ENCODE peak calls at places on chromosome 1, in seven cellular contexts. U, X, B, T, G, W and K are unnamed samples.

GRCh38 chr1:45018599-45019230 is 6.7 kb downstream of the UROD start:
- DNase-seq in T (peak; percentile 68), G (peak; percentile 76), W (peak; percentile 80), U (peak; percentile 77), X (peak; percentile 64), B (peak; percentile 72), K (peak; percentile 72)

GRCh38 chr1:172549621-172550280 is 16.8 kb downstream of the SUCO start:
- DNase-seq in W (peak; percentile 45), U (no peak), X (no peak), T (no peak), B (no peak), G (no peak), K (peak; percentile 32)

GRCh38 chr1:89659322-89660061 is 26.6 kb downstream of the LRRC8C start:
- DNase-seq in X (peak; percentile 10), U (no peak), B (no peak), T (no peak), W (no peak), G (no peak), K (no peak)

GRCh38 chr1:229208481-229208880 is 62.4 kb upstream of the RAB4A start:
- DNase-seq in T (no peak), W (no peak), U (no peak), X (no peak), B (no peak), G (no peak), K (peak; percentile 38)

GRCh38 chr1:61754545-61754944 is 12.3 kb downstream of the PATJ start:
- DNase-seq in B (no peak), T (no peak), U (no peak), G (no peak), W (no peak), X (no peak), K (no peak)

GRCh38 chr1:181390350-181391080 is 92.8 kb upstream of the CACNA1E start:
- DNase-seq in T (no peak), B (no peak), G (no peak), X (no peak), U (no peak), W (no peak), K (no peak)

GRCh38 chr1:20416706-20417105 is 69.3 kb downstream of the CAMK2N1 start:
- DNase-seq in X (no peak), U (no peak), T (no peak), B (no peak), W (no peak), G (no peak), K (no peak)

GRCh38 chr1:220272841-220273090 is 513 bp upstream of the RAB3GAP2 start:
- DNase-seq in T (no peak), W (no peak), X (no peak), U (no peak), B (no peak), G (no peak), K (no peak)

GRCh38 chr1:214276786-214277185 is 4.2 kb upstream of the SMYD2 start:
- DNase-seq in B (no peak), X (no peak), T (no peak), U (no peak), W (no peak), G (no peak), K (no peak)

GRCh38 chr1:4778056-4778455 is 123.6 kb downstream of the AJAP1 start:
- DNase-seq in U (peak; percentile 64), T (peak; percentile 25), B (peak; percentile 46), X (no peak), G (no peak), W (no peak), K (no peak)

GRCh38 chr1:114353233-114353632 is 157.8 kb downstream of the TRIM33 start:
- DNase-seq in U (peak; percentile 66), W (peak; percentile 88), X (peak; percentile 92), B (peak; percentile 5), T (peak; percentile 21), G (peak; percentile 66), K (peak; percentile 88)

GRCh38 chr1:100734716-100735115 is 15.2 kb downstream of the VCAM1 start:
- DNase-seq in U (no peak), T (no peak), B (no peak), G (no peak), W (no peak), X (peak; percentile 96), K (peak; percentile 82)

GRCh38 chr1:96236156-96236739 is 485.3 kb upstream of the PTBP2 start:
- DNase-seq in G (peak; percentile 47), U (peak; percentile 9), B (peak; percentile 39), T (peak; percentile 48), W (peak; percentile 86), X (peak; percentile 56), K (peak; percentile 87)

GRCh38 chr1:17622823-17623222 is 83.3 kb downstream of the ARHGEF10L start:
- DNase-seq in X (no peak), B (no peak), T (no peak), U (no peak), W (no peak), G (no peak), K (no peak)

GRCh38 chr1:28582248-28582615 is 9.8 kb upstream of the RAB42 start:
- DNase-seq in W (peak; percentile 54), B (no peak), U (no peak), X (peak; percentile 43), G (no peak), T (no peak), K (peak; percentile 54)

GRCh38 chr1:152752225-152752624 is 5.6 kb upstream of the KPRP start:
- DNase-seq in U (no peak), W (peak; percentile 1), B (no peak), X (peak; percentile 60), T (no peak), G (no peak), K (peak; percentile 0)

GRCh38 chr1:205012416-205013140 is 30.4 kb upstream of the CNTN2 start:
- DNase-seq in G (no peak), B (no peak), X (peak; percentile 16), W (no peak), T (no peak), U (no peak), K (no peak)

GRCh38 chr1:229156819-229157218 is 114.1 kb upstream of the RAB4A start:
- DNase-seq in B (no peak), X (no peak), U (no peak), G (no peak), T (peak; percentile 9), W (peak; percentile 25), K (peak; percentile 43)

GRCh38 chr1:24297852-24298232 is 21.3 kb upstream of the GRHL3 start:
- DNase-seq in U (no peak), G (no peak), T (no peak), X (no peak), B (no peak), W (no peak), K (no peak)

GRCh38 chr1:90716243-90716551 is 905 bp downstream of the BARHL2 start:
- DNase-seq in G (no peak), W (no peak), U (no peak), T (no peak), B (no peak), X (no peak), K (no peak)

GRCh38 chr1:90716552-90717355 is at the start of gene BARHL2:
- DNase-seq in G (no peak), X (no peak), B (no peak), U (no peak), W (no peak), T (no peak), K (no peak)

GRCh38 chr1:90718411-90719320 is 1.6 kb upstream of the BARHL2 start:
- DNase-seq in X (no peak), T (peak; percentile 50), U (no peak), G (no peak), B (no peak), W (no peak), K (no peak)

GRCh38 chr1:90717356-90717664 is 208 bp upstream of the BARHL2 start:
- DNase-seq in X (no peak), T (no peak), W (no peak), G (no peak), U (no peak), B (no peak), K (no peak)

DNA sequence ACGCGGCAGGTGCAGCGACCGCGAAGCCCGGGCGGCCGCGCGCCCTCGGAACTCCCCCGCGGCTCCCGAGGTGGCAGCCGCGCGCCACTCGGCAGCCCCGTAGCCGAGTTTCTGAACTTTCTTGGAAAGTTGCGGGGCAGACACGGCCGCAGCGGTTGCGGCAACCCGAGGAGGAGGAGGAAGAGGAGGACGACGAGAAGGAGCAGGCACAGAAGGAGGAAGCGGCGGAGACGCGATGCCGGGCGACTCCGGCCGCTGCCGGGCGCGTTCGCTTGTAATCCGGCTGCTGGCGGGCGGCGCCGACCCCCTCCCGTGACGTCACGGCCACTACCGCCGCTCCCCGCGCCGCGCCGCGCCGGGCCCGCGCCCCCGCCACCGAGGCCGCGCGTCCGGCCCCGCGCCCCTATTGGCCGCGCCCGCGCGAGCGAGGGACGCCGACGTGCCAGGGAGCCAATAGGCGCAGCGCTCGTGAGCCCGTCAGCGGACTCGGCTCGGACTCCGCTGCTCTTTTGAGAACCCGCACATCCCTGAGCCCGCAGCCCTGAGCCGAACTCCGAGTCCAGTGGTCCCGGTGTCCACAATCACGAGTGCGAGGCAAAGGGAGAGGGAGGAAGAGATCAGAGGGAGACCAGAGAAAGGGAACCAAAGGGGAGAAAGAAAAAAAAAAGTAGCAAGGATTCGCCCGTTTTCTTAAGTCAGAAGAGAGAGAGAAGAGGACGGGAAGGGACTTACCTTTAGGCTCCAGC is 736 bp upstream of the BARHL2 start:
- DNase-seq in U (peak; percentile 71), G (no peak), X (no peak), B (no peak), W (peak; percentile 9), T (peak; percentile 76), K (peak; percentile 35)
- H3K4me3 ChIP-seq in U (peak overlapping the region; percentile 42), G (no peak overlapping the region), X (no peak overlapping the region), B (no peak overlapping the region), W (peak overlapping the region; percentile 27), T (peak overlapping the region; percentile 62), K (peak overlapping the region; percentile 38)

GRCh38 chr1:30856260-30856790 is 52.2 kb downstream of the SDC3 start:
- DNase-seq in B (no peak), T (no peak), G (no peak), W (peak; percentile 50), X (peak; percentile 53), U (no peak), K (no peak)
- TF ChIP-seq CTCF in B (peak; percentile 20), T (no peak), G (no peak), W (no peak), X (no peak), U (no peak), K (no peak)

DNA sequence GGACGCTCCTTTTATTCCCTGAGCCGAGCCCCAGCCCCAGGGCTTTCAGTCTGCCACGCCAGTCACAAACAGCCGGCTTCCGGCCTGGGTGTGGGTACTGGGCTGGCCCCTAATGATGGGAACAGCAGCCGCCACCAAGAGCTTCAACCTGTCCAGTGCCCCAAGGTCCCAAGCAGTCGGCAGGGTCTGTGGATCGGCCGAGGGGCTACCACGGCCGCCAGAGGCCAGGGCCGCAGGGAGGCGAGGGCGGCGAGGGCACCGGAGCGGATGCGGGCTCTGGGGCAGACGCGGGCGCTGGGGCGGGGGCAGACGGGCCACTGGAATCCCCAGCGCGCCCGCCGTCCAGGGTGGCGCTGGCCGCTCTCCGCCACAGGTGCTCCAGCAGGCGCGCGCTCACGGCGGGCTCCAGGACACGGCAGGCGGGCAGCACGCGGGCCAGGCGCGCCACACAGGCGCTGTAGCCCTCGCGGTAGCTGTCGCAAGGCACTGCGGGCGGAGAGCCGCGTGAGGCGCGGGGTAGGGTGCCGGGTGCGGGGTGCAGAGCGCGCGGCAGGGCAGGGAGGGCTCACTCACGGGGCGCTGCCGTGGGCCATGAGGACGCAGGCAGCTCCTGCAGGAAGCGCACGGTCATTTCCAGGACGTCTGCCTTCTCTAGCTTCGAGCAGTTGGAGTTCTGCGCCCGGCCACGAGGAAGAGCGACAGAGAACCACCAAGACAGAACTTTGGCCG is 887 bp downstream of the HES2 start:
- DNase-seq in G (no peak), B (no peak), T (no peak), W (no peak), X (no peak), U (no peak), K (no peak)
- H3K4me3 ChIP-seq in G (no peak overlapping the region), B (no peak overlapping the region), T (no peak overlapping the region), W (no peak overlapping the region), X (no peak overlapping the region), U (no peak overlapping the region), K (no peak overlapping the region)

GRCh38 chr1:192807221-192807967 is 1.4 kb upstream of the RGS2 start:
- DNase-seq in B (peak; percentile 49), W (peak; percentile 70), G (peak; percentile 43), T (no peak), X (peak; percentile 69), U (no peak), K (peak; percentile 61)
- TF ChIP-seq CTCF in B (peak; percentile 84), W (peak; percentile 51), G (no peak), T (no peak), X (peak; percentile 32), U (peak; percentile 13), K (peak; percentile 20)